ENCODE peak calls at places on chromosome 1, in nine cellular contexts. G is neural progenitor cell, I is GM23248, T is hepatocyte, R is OCI-LY7, U is GM23338, K is HCT116, J is PC-3, H is SK-N-SH. P is an unnamed sample. For H3K79me2, the result is how much of the 10 kb centered on the place peaks cover.

GRCh38 chr1:56863316-56863992 is 8.9 kb downstream of the C8A start:
- DNase-seq in R (no peak), H (no peak), I (no peak), U (no peak), K (no peak), G (no peak), J (no peak), T (no peak), P (no peak)

GRCh38 chr1:178189814-178190213 is 95.9 kb downstream of the RASAL2 start:
- DNase-seq in K (peak), R (peak), T (peak), J (peak), G (peak), H (peak), U (peak), I (peak), P (peak)

GRCh38 chr1:115310821-115311220 is 27.2 kb downstream of the NGF start:
- DNase-seq in R (peak), U (no peak), J (no peak), I (no peak), T (no peak), G (no peak), H (no peak), K (no peak), P (no peak)

GRCh38 chr1:155931332-155932038 is 2.7 kb downstream of the KHDC4 start:
- DNase-seq in T (no peak), J (peak), H (no peak), I (peak), U (no peak), K (no peak), R (no peak), G (no peak), P (peak)

GRCh38 chr1:234544094-234544579 is 65.2 kb upstream of the TARBP1 start:
- DNase-seq in K (no peak), G (no peak), H (peak), T (peak), J (peak), U (no peak), I (peak), R (no peak), P (no peak)

GRCh38 chr1:224543453-224543852 is 72.7 kb upstream of the CNIH3 start:
- DNase-seq in K (no peak), T (no peak), J (peak), G (no peak), R (no peak), H (no peak), I (peak), U (no peak), P (no peak)

GRCh38 chr1:212607206-212607923 is 1.2 kb upstream of the ATF3 start:
- DNase-seq in K (no peak), U (peak), I (no peak), G (peak), R (peak), J (peak), T (no peak), H (peak), P (peak)

GRCh38 chr1:223298706-223299105 is 65.3 kb downstream of the SUSD4 start:
- DNase-seq in K (no peak), I (no peak), U (no peak), J (no peak), R (no peak), T (no peak), H (no peak), G (no peak), P (no peak)

GRCh38 chr1:230212405-230212936 is 145.4 kb downstream of the GALNT2 start:
- DNase-seq in I (no peak), J (no peak), T (no peak), G (no peak), U (no peak), R (peak), H (no peak), K (no peak), P (peak)

GRCh38 chr1:19390901-19391595 is 78.9 kb downstream of the SLC66A1 start:
- DNase-seq in T (peak), K (peak), U (peak), J (peak), I (peak), R (peak), G (peak), H (peak), P (no peak)

GRCh38 chr1:27955076-27955475 is 4.7 kb upstream of the XKR8 start:
- DNase-seq in H (no peak), R (no peak), J (no peak), U (no peak), I (no peak), G (no peak), T (no peak), K (no peak), P (no peak)

GRCh38 chr1:17235135-17235880 is 13.6 kb upstream of the PADI3 start:
- DNase-seq in T (peak), R (no peak), U (no peak), G (no peak), H (no peak), I (no peak), J (no peak), K (no peak), P (no peak)

GRCh38 chr1:159121526-159121925 is 45.0 kb upstream of the AIM2 start:
- DNase-seq in K (no peak), T (no peak), J (no peak), U (no peak), I (no peak), G (no peak), H (no peak), R (no peak), P (no peak)

GRCh38 chr1:159960721-159961381 is 6.8 kb upstream of the SLAMF9 start:
- DNase-seq in G (no peak), J (peak), K (no peak), U (no peak), R (no peak), I (peak), T (peak), H (no peak), P (no peak)

GRCh38 chr1:818611-819291 is 105.0 kb upstream of the SAMD11 start:
- DNase-seq in K (no peak), H (no peak), G (no peak), J (no peak), I (peak), R (no peak), U (no peak), T (no peak), P (no peak)

GRCh38 chr1:185091480-185091879 is 46.1 kb downstream of the RNF2 start:
- DNase-seq in K (no peak), G (no peak), T (no peak), J (no peak), R (no peak), I (no peak), U (no peak), H (no peak), P (no peak)

GRCh38 chr1:150564051-150564991 is 15.1 kb downstream of the MCL1 start:
- DNase-seq in G (no peak), I (peak), T (peak), U (no peak), R (no peak), K (no peak), J (no peak), H (no peak), P (peak)

GRCh38 chr1:6239950-6240768 is 3.8 kb upstream of the HES3 start:
- DNase-seq in K (no peak), G (peak), I (peak), R (no peak), H (no peak), J (no peak), T (peak), U (peak), P (no peak)

GRCh38 chr1:81998165-81998564 is 197.4 kb downstream of the ADGRL2 start:
- DNase-seq in K (no peak), U (no peak), R (no peak), H (no peak), I (peak), J (no peak), T (no peak), G (no peak), P (no peak)

DNA sequence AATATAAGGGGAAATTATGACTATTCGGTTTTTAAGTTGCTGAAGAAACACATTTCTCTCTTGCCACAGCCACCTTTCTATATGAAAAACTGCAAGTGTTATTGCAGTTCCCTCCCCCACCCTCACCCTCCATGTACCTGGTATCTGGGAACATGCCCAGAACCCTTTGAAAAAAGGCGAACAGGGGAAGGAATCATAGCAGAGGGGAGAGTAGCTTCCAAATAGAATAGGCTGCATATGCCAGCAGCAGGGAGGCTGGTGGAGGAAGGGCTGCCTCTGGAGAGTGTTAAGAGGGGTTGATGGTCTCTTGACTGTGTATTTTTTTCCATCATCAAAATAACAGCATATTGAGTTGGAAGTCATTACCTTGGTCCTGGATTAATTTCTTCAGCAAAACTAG is 22.5 kb downstream of the AHCYL1 start:
- DNase-seq in G (no peak), J (no peak), U (peak), T (no peak), R (no peak), I (no peak), H (peak), K (no peak), P (no peak)
- H3K27ac ChIP-seq in G (no peak), J (no peak), U (no peak), T (no peak), R (no peak), I (no peak), H (no peak), K (no peak), P (no peak)

GRCh38 chr1:3787745-3788605 is 8.3 kb downstream of the LRRC47 start:
- DNase-seq in T (no peak), G (no peak), H (no peak), K (no peak), R (no peak), J (no peak), I (no peak), U (no peak), P (no peak)
- H3K79me2 ChIP-seq in T (under half), G (under half), H (half or more), K (half or more), R (under half), J (half or more), I (half or more), U (half or more), P (half or more)

GRCh38 chr1:244210884-244211558 is 159.9 kb downstream of the ZBTB18 start:
- DNase-seq in R (no peak), K (peak), H (peak), J (peak), U (peak), I (peak), G (peak), T (peak), P (no peak)
- TF ChIP-seq EZH2phosphoT487 in R (no peak), K (no peak), H (no peak), J (no peak), U (no peak), I (no peak), G (no peak), T (no peak), P (no peak)

GRCh38 chr1:228162286-228163003 is 3.2 kb upstream of the IBA57 start:
- DNase-seq in K (no peak), I (peak), T (peak), U (peak), R (no peak), G (no peak), H (no peak), J (peak), P (no peak)

GRCh38 chr1:228163004-228163753 is 2.4 kb upstream of the IBA57 start:
- DNase-seq in R (no peak), H (no peak), T (peak), U (peak), I (peak), J (no peak), G (no peak), K (no peak), P (no peak)

GRCh38 chr1:228160201-228160761 is 5.3 kb upstream of the IBA57 start:
- DNase-seq in G (no peak), U (no peak), K (no peak), I (no peak), J (no peak), R (no peak), H (no peak), T (no peak), P (no peak)

GRCh38 chr1:228161866-228162265 is 3.7 kb upstream of the IBA57 start:
- DNase-seq in U (no peak), J (no peak), H (no peak), K (no peak), R (no peak), I (no peak), G (peak), T (no peak), P (no peak)

GRCh38 chr1:228161381-228161780 is 4.2 kb upstream of the IBA57 start:
- DNase-seq in I (peak), T (no peak), H (no peak), G (peak), R (no peak), K (no peak), U (no peak), J (no peak), P (no peak)
- H3K27ac ChIP-seq in I (no peak), T (no peak), H (no peak), G (no peak), R (no peak), K (no peak), U (no peak), J (no peak), P (no peak)

DNA sequence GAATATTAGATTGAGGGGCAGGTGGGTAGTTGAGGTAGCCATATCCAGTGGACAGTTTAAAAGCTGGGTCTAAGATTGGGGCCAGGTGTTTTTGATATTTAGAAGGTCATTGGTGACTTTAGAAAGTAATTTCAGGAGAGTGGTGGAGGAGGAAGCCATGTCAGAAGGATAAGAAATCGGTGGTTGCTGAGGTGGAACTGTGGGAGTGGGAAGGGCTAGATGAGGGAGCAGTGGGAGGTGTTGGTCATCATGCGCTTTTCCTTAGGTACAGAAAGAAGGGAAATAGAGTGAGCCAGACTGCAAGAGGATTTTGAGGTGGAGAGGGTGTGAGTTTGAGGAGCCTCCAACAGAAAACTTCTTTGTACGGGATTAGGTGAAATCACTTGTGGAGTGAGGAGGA is 7.2 kb downstream of the MTR start:
- DNase-seq in R (no peak), J (no peak), H (no peak), G (no peak), U (no peak), T (no peak), K (no peak), I (no peak), P (no peak)
- H3K79me2 ChIP-seq in R (half or more), J (half or more), H (half or more), G (under half), U (half or more), T (half or more), K (half or more), I (half or more), P (under half)

GRCh38 chr1:112935474-112936289 is 20.3 kb downstream of the SLC16A1 start:
- DNase-seq in J (peak), R (peak), I (peak), T (no peak), U (no peak), K (peak), G (no peak), H (no peak), P (no peak)
- TF ChIP-seq EZH2phosphoT487 in J (no peak), R (no peak), I (no peak), T (no peak), U (no peak), K (no peak), G (no peak), H (no peak), P (no peak)

DNA sequence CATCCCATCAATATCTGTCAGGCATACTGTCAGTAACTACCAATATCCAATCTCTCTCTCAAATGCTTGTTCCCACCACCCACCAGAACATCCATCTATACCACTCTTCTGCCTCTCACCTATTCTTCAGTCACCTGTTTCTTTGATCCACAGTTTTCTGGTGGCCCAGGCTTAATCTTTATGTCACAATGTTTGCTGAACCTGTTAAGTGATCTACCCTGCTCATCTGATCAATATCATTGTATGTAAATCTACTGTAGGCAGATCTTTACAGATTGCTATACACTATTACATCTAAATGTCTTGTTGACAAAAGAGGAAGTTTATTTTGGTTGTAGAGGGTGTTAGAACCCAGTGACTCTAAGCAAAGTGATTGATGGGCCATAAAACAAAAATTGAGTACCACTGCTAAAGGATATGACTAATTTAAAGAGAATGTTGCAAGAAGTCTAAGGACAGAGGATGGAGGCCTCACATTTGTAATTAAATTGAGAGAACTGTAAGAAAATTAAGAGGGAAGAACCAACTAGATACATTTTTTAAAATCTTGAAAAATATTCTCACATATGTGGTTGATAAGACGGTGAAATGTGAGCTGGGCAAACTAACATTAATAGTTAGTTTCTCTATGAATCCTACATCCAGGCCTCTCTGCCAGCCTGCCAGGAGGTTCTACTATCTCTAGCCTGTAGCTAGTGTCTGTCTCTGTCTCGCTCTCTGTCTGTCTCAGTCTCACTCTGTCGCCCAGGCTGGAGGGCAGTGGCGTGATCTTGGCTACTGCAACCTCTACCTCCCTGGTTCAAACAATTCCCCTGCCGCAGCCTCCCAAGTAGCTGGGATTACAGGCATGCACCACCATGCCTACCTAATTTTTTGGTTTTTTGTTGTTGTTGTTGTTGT is 34.1 kb downstream of the EGLN1 start:
- DNase-seq in T (no peak), J (peak), G (no peak), R (no peak), K (no peak), I (peak), H (no peak), U (no peak), P (no peak)
- H3K27ac ChIP-seq in T (no peak), J (peak), G (no peak), R (no peak), K (peak), I (peak), H (peak), U (no peak), P (no peak)

DNA sequence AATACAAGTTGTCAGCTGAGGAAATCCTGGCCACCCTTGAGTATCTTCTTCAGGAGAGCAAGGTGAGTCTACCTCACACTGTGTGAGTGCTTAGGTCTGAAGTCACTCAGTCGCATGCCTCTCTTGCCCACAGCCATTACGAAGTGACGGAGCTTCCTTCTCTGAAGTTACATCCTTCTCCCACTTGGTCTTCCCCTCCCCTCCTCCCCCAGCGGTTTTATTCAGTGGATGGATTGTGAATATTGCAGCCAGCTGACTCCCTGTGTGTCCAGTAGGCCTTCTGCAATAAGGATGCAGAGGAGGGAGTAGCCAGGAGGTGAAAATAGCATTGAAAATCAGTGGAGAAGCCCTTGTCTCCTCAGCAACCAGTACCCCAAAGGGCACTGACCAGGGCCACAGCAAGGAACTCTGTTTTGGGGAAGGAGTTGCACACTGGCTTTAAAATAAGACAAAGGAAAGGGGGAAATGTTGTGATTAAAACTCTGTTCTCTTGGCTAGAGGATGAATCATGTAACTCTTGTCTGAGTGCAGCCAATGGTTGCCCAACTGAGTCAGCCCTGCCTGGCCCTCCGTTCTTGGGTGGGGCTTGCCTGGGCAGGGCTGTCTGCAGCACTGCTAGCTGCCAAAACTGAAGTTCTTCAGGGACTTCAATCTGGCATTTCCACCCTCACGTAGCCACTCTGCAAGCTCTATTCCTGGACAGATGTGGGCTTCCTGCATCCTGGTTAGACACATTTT is 4.4 kb downstream of the S100A10 start:
- DNase-seq in G (no peak), K (no peak), R (no peak), H (no peak), U (no peak), T (peak), J (peak), I (peak), P (no peak)
- H3K79me2 ChIP-seq in G (under half), K (half or more), R (under half), H (half or more), U (half or more), T (half or more), J (half or more), I (half or more), P (under half)

GRCh38 chr1:63674238-63674864 is 81.1 kb downstream of the PGM1 start:
- DNase-seq in R (peak), U (peak), H (peak), I (peak), G (peak), T (peak), J (peak), K (peak), P (peak)
- TF ChIP-seq EZH2phosphoT487 in R (no peak), U (no peak), H (no peak), I (no peak), G (no peak), T (no peak), J (no peak), K (no peak), P (no peak)

DNA sequence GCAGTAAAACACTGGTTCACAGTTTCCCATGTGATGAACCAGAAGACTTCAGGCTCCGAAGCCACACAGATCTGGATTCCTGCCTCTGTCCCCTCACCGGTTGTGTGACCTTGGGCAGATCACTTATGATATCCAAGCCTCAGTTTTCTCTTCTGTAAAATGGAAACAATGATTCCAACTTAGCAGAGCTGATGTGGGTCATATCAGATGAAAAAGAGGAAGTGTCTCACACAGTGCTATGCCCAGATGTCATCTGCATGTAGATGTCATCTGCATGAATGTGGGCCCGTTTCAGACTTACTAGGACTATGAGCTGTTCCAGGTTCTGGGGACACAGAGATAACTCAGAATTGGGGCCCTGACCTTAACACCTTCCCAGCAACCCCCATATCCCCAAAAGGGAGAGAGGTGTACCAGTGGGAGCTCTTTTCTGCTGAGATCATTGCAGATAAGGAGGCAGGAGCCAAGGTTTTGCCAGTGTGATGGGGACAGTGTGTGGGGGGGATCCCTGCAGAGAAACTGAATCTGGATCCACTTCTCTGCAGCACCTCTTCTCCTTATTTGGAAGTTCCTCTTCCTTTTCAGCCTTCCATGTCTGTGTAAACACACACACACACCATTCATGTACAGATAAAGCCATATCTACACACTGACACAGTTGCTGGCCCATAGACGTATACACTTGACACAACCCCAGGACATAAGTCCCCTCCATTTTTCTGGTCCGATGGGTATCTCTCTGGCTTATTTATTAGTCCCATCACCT is 5.0 kb upstream of the ADGRB2 start:
- DNase-seq in H (no peak), I (no peak), U (no peak), R (peak), J (no peak), K (no peak), G (no peak), T (no peak), P (no peak)
- H3K27ac ChIP-seq in H (no peak), I (no peak), U (no peak), R (peak), J (no peak), K (no peak), G (no peak), T (no peak), P (no peak)